ENCODE peak calls at places on chromosome 1, in seven cellular contexts. One of them, this sample, is unnamed.
A peak's percentile ranks its signal among the peaks of the same experiment; 100 is the strongest.

GRCh38 chr1:20037877-20038276 is 32.1 kb upstream of the PLA2G5 start:
- DNase-seq in GOT3: no peak
- DNase-seq in GM10248: no peak
- DNase-seq in iPS-NIHi11: no peak
- DNase-seq in NCI-H1092: no peak
- DNase-seq in progenitor cell of endocrine pancreas: no peak
- DNase-seq in GM13976: no peak
- DNase-seq in this sample: no peak

GRCh38 chr1:175197536-175197935 is 5.0 kb upstream of the KIAA0040 start:
- DNase-seq in GM13976: no peak
- DNase-seq in progenitor cell of endocrine pancreas: no peak
- DNase-seq in GOT3: no peak
- DNase-seq in GM10248: no peak
- DNase-seq in iPS-NIHi11: no peak
- DNase-seq in NCI-H1092: no peak
- DNase-seq in this sample: no peak

GRCh38 chr1:19762175-19762779 is 37.4 kb downstream of the TMCO4 start:
- DNase-seq in GM13976: peak; percentile 72
- DNase-seq in GM10248: peak; percentile 65
- DNase-seq in NCI-H1092: no peak
- DNase-seq in GOT3: no peak
- DNase-seq in iPS-NIHi11: peak; percentile 86
- DNase-seq in progenitor cell of endocrine pancreas: peak; percentile 22
- DNase-seq in this sample: no peak

GRCh38 chr1:175191654-175192053 is 922 bp downstream of the KIAA0040 start:
- DNase-seq in GM10248: peak; percentile 48
- DNase-seq in NCI-H1092: no peak
- DNase-seq in progenitor cell of endocrine pancreas: no peak
- DNase-seq in iPS-NIHi11: no peak
- DNase-seq in GM13976: peak; percentile 41
- DNase-seq in GOT3: no peak
- DNase-seq in this sample: no peak

GRCh38 chr1:38992450-38993111 is 1.5 kb downstream of the AKIRIN1 start:
- DNase-seq in NCI-H1092: no peak
- DNase-seq in GM13976: no peak
- DNase-seq in progenitor cell of endocrine pancreas: no peak
- DNase-seq in GOT3: no peak
- DNase-seq in iPS-NIHi11: no peak
- DNase-seq in GM10248: peak; percentile 27
- DNase-seq in this sample: no peak

GRCh38 chr1:17196496-17197180 is 8.3 kb upstream of the PADI1 start:
- DNase-seq in GOT3: no peak
- DNase-seq in progenitor cell of endocrine pancreas: no peak
- DNase-seq in GM13976: no peak
- DNase-seq in GM10248: no peak
- DNase-seq in NCI-H1092: no peak
- DNase-seq in iPS-NIHi11: no peak
- DNase-seq in this sample: no peak

GRCh38 chr1:66916320-66916719 is 8.3 kb downstream of the DNAI4 start:
- DNase-seq in GOT3: no peak
- DNase-seq in progenitor cell of endocrine pancreas: no peak
- DNase-seq in NCI-H1092: no peak
- DNase-seq in GM10248: no peak
- DNase-seq in GM13976: no peak
- DNase-seq in iPS-NIHi11: no peak
- DNase-seq in this sample: no peak

GRCh38 chr1:62437273-62437945 is 560 bp downstream of the USP1 start:
- DNase-seq in progenitor cell of endocrine pancreas: no peak
- DNase-seq in GOT3: no peak
- DNase-seq in GM10248: no peak
- DNase-seq in GM13976: peak; percentile 36
- DNase-seq in NCI-H1092: no peak
- DNase-seq in iPS-NIHi11: peak; percentile 31
- DNase-seq in this sample: no peak

GRCh38 chr1:39960461-39960958 is 5.6 kb downstream of the MFSD2A start:
- DNase-seq in NCI-H1092: peak; percentile 100
- DNase-seq in progenitor cell of endocrine pancreas: no peak
- DNase-seq in GOT3: no peak
- DNase-seq in GM13976: peak; percentile 58
- DNase-seq in GM10248: peak; percentile 64
- DNase-seq in iPS-NIHi11: peak; percentile 59
- DNase-seq in this sample: no peak

GRCh38 chr1:244088161-244088560 is 37.1 kb downstream of the ZBTB18 start:
- DNase-seq in iPS-NIHi11: no peak
- DNase-seq in NCI-H1092: no peak
- DNase-seq in progenitor cell of endocrine pancreas: no peak
- DNase-seq in GM10248: no peak
- DNase-seq in GM13976: no peak
- DNase-seq in GOT3: no peak
- DNase-seq in this sample: no peak

GRCh38 chr1:77044133-77044849 is 174.9 kb downstream of the PIGK start:
- DNase-seq in GM13976: no peak
- DNase-seq in GM10248: no peak
- DNase-seq in GOT3: no peak
- DNase-seq in NCI-H1092: no peak
- DNase-seq in iPS-NIHi11: no peak
- DNase-seq in progenitor cell of endocrine pancreas: no peak
- DNase-seq in this sample: no peak

This sample was measured in thoracic aorta.